ENCODE peak calls at places on chromosomes 12 and 14, in ten cellular contexts. One of them, this sample, is unnamed.

GRCh38 chr12:132261328-132262138 is 67.9 kb downstream of the GALNT9 start:
- DNase-seq in stomach: no peak
- DNase-seq in activated naive CD4-positive, alpha-beta T cell: no peak
- DNase-seq in stimulated activated CD4-positive, alpha-beta T cell treated with anti-CD3 and anti-CD28 coated beads, Interleukin-1b, Interleukin-23, amount 100 ng/mL, for 24 hours: no peak
- DNase-seq in OCI-LY7: no peak
- DNase-seq in endothelial cell of umbilical vein: no peak
- DNase-seq in Right ventricle myocardium inferior: peak
- DNase-seq in WTC11: no peak
- DNase-seq in NCI-H2107: no peak
- DNase-seq in frontal cortex: no peak
- DNase-seq in this sample: no peak

GRCh38 chr14:96799489-96800056 is 2.4 kb downstream of the VRK1 start:
- DNase-seq in stomach: no peak
- DNase-seq in activated naive CD4-positive, alpha-beta T cell: no peak
- DNase-seq in stimulated activated CD4-positive, alpha-beta T cell treated with anti-CD3 and anti-CD28 coated beads, Interleukin-1b, Interleukin-23, amount 100 ng/mL, for 24 hours: no peak
- DNase-seq in OCI-LY7: no peak
- DNase-seq in endothelial cell of umbilical vein: no peak
- DNase-seq in Right ventricle myocardium inferior: no peak
- DNase-seq in WTC11: no peak
- DNase-seq in NCI-H2107: no peak
- DNase-seq in frontal cortex: no peak
- DNase-seq in this sample: no peak

GRCh38 chr12:58106185-58106584 is 164.8 kb downstream of the ATP23 start:
- DNase-seq in stomach: no peak
- DNase-seq in activated naive CD4-positive, alpha-beta T cell: no peak
- DNase-seq in stimulated activated CD4-positive, alpha-beta T cell treated with anti-CD3 and anti-CD28 coated beads, Interleukin-1b, Interleukin-23, amount 100 ng/mL, for 24 hours: no peak
- DNase-seq in OCI-LY7: no peak
- DNase-seq in endothelial cell of umbilical vein: no peak
- DNase-seq in Right ventricle myocardium inferior: no peak
- DNase-seq in WTC11: no peak
- DNase-seq in NCI-H2107: no peak
- DNase-seq in frontal cortex: no peak
- DNase-seq in this sample: no peak

GRCh38 chr12:118033331-118033730 is 16.8 kb downstream of the RFC5 start:
- DNase-seq in stomach: no peak
- DNase-seq in activated naive CD4-positive, alpha-beta T cell: no peak
- DNase-seq in stimulated activated CD4-positive, alpha-beta T cell treated with anti-CD3 and anti-CD28 coated beads, Interleukin-1b, Interleukin-23, amount 100 ng/mL, for 24 hours: no peak
- DNase-seq in OCI-LY7: no peak
- DNase-seq in endothelial cell of umbilical vein: peak
- DNase-seq in Right ventricle myocardium inferior: no peak
- DNase-seq in WTC11: no peak
- DNase-seq in NCI-H2107: no peak
- DNase-seq in frontal cortex: no peak
- DNase-seq in this sample: no peak

GRCh38 chr12:95763809-95764253 is 26.7 kb downstream of the NTN4 start:
- DNase-seq in stomach: no peak
- DNase-seq in activated naive CD4-positive, alpha-beta T cell: no peak
- DNase-seq in stimulated activated CD4-positive, alpha-beta T cell treated with anti-CD3 and anti-CD28 coated beads, Interleukin-1b, Interleukin-23, amount 100 ng/mL, for 24 hours: no peak
- DNase-seq in OCI-LY7: no peak
- DNase-seq in endothelial cell of umbilical vein: peak
- DNase-seq in Right ventricle myocardium inferior: no peak
- DNase-seq in WTC11: no peak
- DNase-seq in NCI-H2107: no peak
- DNase-seq in frontal cortex: no peak
- DNase-seq in this sample: no peak

GRCh38 chr12:104695453-104696148 is 238.9 kb downstream of the CHST11 start:
- DNase-seq in stomach: no peak
- DNase-seq in activated naive CD4-positive, alpha-beta T cell: peak
- DNase-seq in stimulated activated CD4-positive, alpha-beta T cell treated with anti-CD3 and anti-CD28 coated beads, Interleukin-1b, Interleukin-23, amount 100 ng/mL, for 24 hours: peak
- DNase-seq in OCI-LY7: peak
- DNase-seq in endothelial cell of umbilical vein: peak
- DNase-seq in Right ventricle myocardium inferior: no peak
- DNase-seq in WTC11: no peak
- DNase-seq in NCI-H2107: peak
- DNase-seq in frontal cortex: no peak
- DNase-seq in this sample: no peak

GRCh38 chr14:68791078-68791983 is 1.5 kb downstream of the ZFP36L1 start:
- DNase-seq in stomach: peak
- DNase-seq in activated naive CD4-positive, alpha-beta T cell: no peak
- DNase-seq in stimulated activated CD4-positive, alpha-beta T cell treated with anti-CD3 and anti-CD28 coated beads, Interleukin-1b, Interleukin-23, amount 100 ng/mL, for 24 hours: no peak
- DNase-seq in OCI-LY7: no peak
- DNase-seq in endothelial cell of umbilical vein: peak
- DNase-seq in Right ventricle myocardium inferior: no peak
- DNase-seq in WTC11: no peak
- DNase-seq in NCI-H2107: no peak
- DNase-seq in frontal cortex: no peak
- DNase-seq in this sample: no peak

GRCh38 chr12:20505056-20505455 is 136.7 kb downstream of the PDE3A start:
- DNase-seq in stomach: no peak
- DNase-seq in activated naive CD4-positive, alpha-beta T cell: no peak
- DNase-seq in stimulated activated CD4-positive, alpha-beta T cell treated with anti-CD3 and anti-CD28 coated beads, Interleukin-1b, Interleukin-23, amount 100 ng/mL, for 24 hours: no peak
- DNase-seq in OCI-LY7: no peak
- DNase-seq in endothelial cell of umbilical vein: no peak
- DNase-seq in Right ventricle myocardium inferior: no peak
- DNase-seq in WTC11: no peak
- DNase-seq in NCI-H2107: no peak
- DNase-seq in frontal cortex: no peak
- DNase-seq in this sample: no peak

GRCh38 chr12:116708826-116709756 is 28.8 kb downstream of the SPRING1 start:
- DNase-seq in stomach: peak
- DNase-seq in activated naive CD4-positive, alpha-beta T cell: peak
- DNase-seq in stimulated activated CD4-positive, alpha-beta T cell treated with anti-CD3 and anti-CD28 coated beads, Interleukin-1b, Interleukin-23, amount 100 ng/mL, for 24 hours: peak
- DNase-seq in OCI-LY7: peak
- DNase-seq in endothelial cell of umbilical vein: peak
- DNase-seq in Right ventricle myocardium inferior: no peak
- DNase-seq in WTC11: no peak
- DNase-seq in NCI-H2107: peak
- DNase-seq in frontal cortex: peak
- DNase-seq in this sample: peak

GRCh38 chr14:64806862-64807495 is 72.7 kb downstream of the SPTB start:
- DNase-seq in stomach: no peak
- DNase-seq in activated naive CD4-positive, alpha-beta T cell: no peak
- DNase-seq in stimulated activated CD4-positive, alpha-beta T cell treated with anti-CD3 and anti-CD28 coated beads, Interleukin-1b, Interleukin-23, amount 100 ng/mL, for 24 hours: no peak
- DNase-seq in OCI-LY7: no peak
- DNase-seq in endothelial cell of umbilical vein: no peak
- DNase-seq in Right ventricle myocardium inferior: no peak
- DNase-seq in WTC11: no peak
- DNase-seq in NCI-H2107: no peak
- DNase-seq in frontal cortex: no peak
- DNase-seq in this sample: no peak

GRCh38 chr14:34766611-34767010 is 52.2 kb upstream of the CFL2 start:
- DNase-seq in stomach: no peak
- DNase-seq in activated naive CD4-positive, alpha-beta T cell: no peak
- DNase-seq in stimulated activated CD4-positive, alpha-beta T cell treated with anti-CD3 and anti-CD28 coated beads, Interleukin-1b, Interleukin-23, amount 100 ng/mL, for 24 hours: no peak
- DNase-seq in OCI-LY7: no peak
- DNase-seq in endothelial cell of umbilical vein: no peak
- DNase-seq in Right ventricle myocardium inferior: no peak
- DNase-seq in WTC11: no peak
- DNase-seq in NCI-H2107: no peak
- DNase-seq in frontal cortex: no peak
- DNase-seq in this sample: no peak

GRCh38 chr12:28650906-28651305 is 460.6 kb downstream of the CCDC91 start:
- DNase-seq in stomach: no peak
- DNase-seq in activated naive CD4-positive, alpha-beta T cell: no peak
- DNase-seq in stimulated activated CD4-positive, alpha-beta T cell treated with anti-CD3 and anti-CD28 coated beads, Interleukin-1b, Interleukin-23, amount 100 ng/mL, for 24 hours: no peak
- DNase-seq in OCI-LY7: no peak
- DNase-seq in endothelial cell of umbilical vein: no peak
- DNase-seq in Right ventricle myocardium inferior: no peak
- DNase-seq in WTC11: no peak
- DNase-seq in NCI-H2107: no peak
- DNase-seq in frontal cortex: no peak
- DNase-seq in this sample: no peak

GRCh38 chr12:67741234-67741633 is 92.7 kb downstream of the DYRK2 start:
- DNase-seq in stomach: no peak
- DNase-seq in activated naive CD4-positive, alpha-beta T cell: no peak
- DNase-seq in stimulated activated CD4-positive, alpha-beta T cell treated with anti-CD3 and anti-CD28 coated beads, Interleukin-1b, Interleukin-23, amount 100 ng/mL, for 24 hours: no peak
- DNase-seq in OCI-LY7: no peak
- DNase-seq in endothelial cell of umbilical vein: no peak
- DNase-seq in Right ventricle myocardium inferior: no peak
- DNase-seq in WTC11: no peak
- DNase-seq in NCI-H2107: no peak
- DNase-seq in frontal cortex: no peak
- DNase-seq in this sample: no peak

GRCh38 chr14:24146622-24146977 is 190 bp upstream of the PSME2 start:
- DNase-seq in stomach: peak
- DNase-seq in activated naive CD4-positive, alpha-beta T cell: peak
- DNase-seq in stimulated activated CD4-positive, alpha-beta T cell treated with anti-CD3 and anti-CD28 coated beads, Interleukin-1b, Interleukin-23, amount 100 ng/mL, for 24 hours: peak
- DNase-seq in OCI-LY7: peak
- DNase-seq in endothelial cell of umbilical vein: peak
- DNase-seq in Right ventricle myocardium inferior: peak
- DNase-seq in WTC11: peak
- DNase-seq in NCI-H2107: peak
- DNase-seq in frontal cortex: peak
- DNase-seq in this sample: peak

GRCh38 chr14:77322951-77323350 is 2.1 kb downstream of the GSTZ1 start:
- DNase-seq in stomach: no peak
- DNase-seq in activated naive CD4-positive, alpha-beta T cell: no peak
- DNase-seq in stimulated activated CD4-positive, alpha-beta T cell treated with anti-CD3 and anti-CD28 coated beads, Interleukin-1b, Interleukin-23, amount 100 ng/mL, for 24 hours: no peak
- DNase-seq in OCI-LY7: no peak
- DNase-seq in endothelial cell of umbilical vein: no peak
- DNase-seq in Right ventricle myocardium inferior: no peak
- DNase-seq in WTC11: no peak
- DNase-seq in NCI-H2107: no peak
- DNase-seq in frontal cortex: no peak
- DNase-seq in this sample: no peak

GRCh38 chr12:12807970-12808702 is 5.0 kb upstream of the DDX47 start:
- DNase-seq in stomach: peak
- DNase-seq in activated naive CD4-positive, alpha-beta T cell: peak
- DNase-seq in stimulated activated CD4-positive, alpha-beta T cell treated with anti-CD3 and anti-CD28 coated beads, Interleukin-1b, Interleukin-23, amount 100 ng/mL, for 24 hours: no peak
- DNase-seq in OCI-LY7: peak
- DNase-seq in endothelial cell of umbilical vein: peak
- DNase-seq in Right ventricle myocardium inferior: peak
- DNase-seq in WTC11: no peak
- DNase-seq in NCI-H2107: peak
- DNase-seq in frontal cortex: no peak
- DNase-seq in this sample: peak

This sample was measured in left colon.